ENCODE peak calls at places on chromosomes 1 and 21, in eight cellular contexts. F is naive thymus-derived CD4-positive, alpha-beta T cell; K is left ventricle myocardium inferior; S is pancreas; E is thoracic aorta; R is OCI-LY7; X is tibial artery; W is psoas muscle. T is an unnamed sample. For H3K4me1, the result is how much of the 10 kb centered on the place peaks cover.

GRCh38 chr1:109509176-109510134 is at the start of gene AMIGO1:
- DNase-seq in F (peak), E (no peak), R (peak), K (peak), S (peak), W (peak), X (no peak), T (peak)

GRCh38 chr1:17765444-17766411 is 10.6 kb downstream of the ACTL8 start:
- DNase-seq in S (peak), W (no peak), K (no peak), R (no peak), F (no peak), X (no peak), E (peak), T (no peak)

GRCh38 chr21:15557925-15558324 is 171.9 kb upstream of the USP25 start:
- DNase-seq in R (peak), X (no peak), F (no peak), E (no peak), W (no peak), S (no peak), K (no peak), T (no peak)

GRCh38 chr1:156146006-156146748 is 7.2 kb upstream of the SEMA4A start:
- DNase-seq in E (no peak), R (peak), K (peak), W (peak), X (peak), F (peak), S (peak), T (peak)

GRCh38 chr1:17861685-17862084 is 106.6 kb downstream of the ACTL8 start:
- DNase-seq in F (no peak), K (no peak), R (no peak), X (no peak), W (no peak), E (no peak), S (no peak), T (no peak)

GRCh38 chr1:187070076-187070475 is 241.3 kb downstream of the PLA2G4A start:
- DNase-seq in S (no peak), W (no peak), K (no peak), X (no peak), E (no peak), R (no peak), F (no peak), T (no peak)

GRCh38 chr1:114167226-114167625 is 13.6 kb upstream of the SYT6 start:
- DNase-seq in E (no peak), X (no peak), K (no peak), W (no peak), S (no peak), F (no peak), R (no peak), T (no peak)

GRCh38 chr1:226034482-226034881 is 28.0 kb upstream of the H3-3A start:
- DNase-seq in F (no peak), X (peak), R (no peak), S (peak), K (peak), W (peak), E (peak), T (peak)

GRCh38 chr21:42465008-42465878 is 30.8 kb downstream of the RSPH1 start:
- DNase-seq in W (no peak), X (peak), E (no peak), R (no peak), S (peak), F (no peak), K (no peak), T (no peak)

GRCh38 chr1:232428781-232429530 is 201.0 kb downstream of the SIPA1L2 start:
- DNase-seq in X (no peak), S (no peak), W (no peak), K (no peak), E (no peak), F (no peak), R (no peak), T (no peak)

GRCh38 chr1:227901906-227902640 is 45.7 kb downstream of the WNT9A start:
- DNase-seq in X (peak), E (no peak), R (no peak), W (peak), K (peak), S (no peak), F (no peak), T (peak)

GRCh38 chr1:19123837-19124236 is 86.2 kb downstream of the UBR4 start:
- DNase-seq in E (no peak), F (peak), X (no peak), S (no peak), K (no peak), R (no peak), W (no peak), T (no peak)

GRCh38 chr1:84669831-84670230 is 20.4 kb downstream of the SSX2IP start:
- DNase-seq in K (no peak), R (no peak), X (no peak), E (no peak), F (no peak), W (no peak), S (no peak), T (no peak)

GRCh38 chr1:53078333-53079101 is 16.5 kb downstream of the PODN start:
- DNase-seq in S (no peak), E (no peak), W (peak), K (peak), R (no peak), F (no peak), X (peak), T (peak)

GRCh38 chr21:42669069-42669468 is 15.6 kb downstream of the PDE9A start:
- DNase-seq in S (no peak), E (no peak), K (peak), X (no peak), W (no peak), R (no peak), F (no peak), T (no peak)

GRCh38 chr21:31988492-31989285 is 115.9 kb downstream of the HUNK start:
- DNase-seq in X (no peak), W (no peak), F (no peak), K (no peak), R (no peak), E (no peak), S (no peak), T (no peak)

GRCh38 chr21:44258056-44258725 is 3.5 kb downstream of the DNMT3L start:
- DNase-seq in S (no peak), X (no peak), K (no peak), F (no peak), W (peak), R (no peak), E (no peak), T (no peak)

GRCh38 chr1:184283999-184284398 is 102.8 kb upstream of the C1orf21 start:
- DNase-seq in K (peak), W (no peak), S (no peak), R (no peak), E (no peak), X (no peak), F (no peak), T (no peak)

GRCh38 chr1:228149341-228150020 is at the start of gene GJC2:
- DNase-seq in F (no peak), K (peak), W (peak), E (no peak), R (peak), S (no peak), X (peak), T (peak)

GRCh38 chr1:70057500-70057899 is 147.9 kb downstream of the LRRC40 start:
- DNase-seq in X (no peak), R (no peak), E (no peak), W (no peak), K (no peak), F (no peak), S (no peak), T (no peak)

GRCh38 chr1:57060451-57060850 is 94.6 kb upstream of the C8B start:
- DNase-seq in W (no peak), E (no peak), K (no peak), S (no peak), R (no peak), F (no peak), X (no peak), T (no peak)

GRCh38 chr1:201497935-201498509 is 8.9 kb downstream of the CSRP1 start:
- DNase-seq in F (no peak), E (no peak), R (no peak), K (no peak), S (no peak), X (no peak), W (no peak), T (no peak)
- H3K4me1 ChIP-seq in F (under half), E (half or more), R (under half), K (half or more), S (under half), X (under half), W (under half), T (half or more)

DNA sequence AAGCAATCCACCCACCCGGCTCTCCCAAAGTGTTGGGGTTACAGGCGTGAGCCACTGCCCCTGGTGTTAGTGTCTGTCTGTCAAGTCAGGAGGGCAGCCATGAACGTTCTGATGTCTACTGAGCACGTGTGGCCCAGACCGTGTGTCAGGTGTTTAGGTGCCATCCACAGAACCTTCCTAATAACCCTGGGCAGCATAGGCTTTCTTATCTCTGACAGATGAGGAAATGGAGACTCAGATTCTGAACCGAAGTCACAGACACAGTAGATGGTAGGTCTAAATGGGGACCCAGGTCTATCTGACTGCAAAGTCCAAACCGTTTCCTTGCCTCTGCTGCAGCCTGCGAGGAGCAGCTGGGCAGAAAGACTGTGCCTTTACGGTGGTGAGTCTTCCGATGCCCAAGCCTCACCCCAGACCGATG is 622 bp upstream of the IL6R start:
- DNase-seq in S (peak), X (peak), K (no peak), E (no peak), R (no peak), F (no peak), W (no peak), T (no peak)
- H3K4me1 ChIP-seq in S (under half), X (under half), K (half or more), E (under half), R (under half), F (half or more), W (under half), T (under half)

GRCh38 chr1:43980255-43981134 is 1.5 kb downstream of the B4GALT2 start:
- DNase-seq in R (no peak), W (no peak), E (no peak), F (no peak), S (peak), K (no peak), X (no peak), T (no peak)
- H3K4me1 ChIP-seq in R (under half), W (under half), E (under half), F (under half), S (under half), K (under half), X (under half), T (under half)

GRCh38 chr1:14517813-14518180 is 80.7 kb upstream of the KAZN start:
- DNase-seq in S (no peak), X (no peak), F (no peak), E (no peak), W (no peak), R (peak), K (no peak), T (no peak)

GRCh38 chr1:14519976-14520375 is 78.5 kb upstream of the KAZN start:
- DNase-seq in F (no peak), S (no peak), E (no peak), W (no peak), K (no peak), R (no peak), X (no peak), T (no peak)

GRCh38 chr1:14522331-14523241 is 75.9 kb upstream of the KAZN start:
- DNase-seq in R (no peak), F (no peak), S (no peak), K (peak), W (peak), X (no peak), E (no peak), T (no peak)

GRCh38 chr1:14521602-14522001 is 76.9 kb upstream of the KAZN start:
- DNase-seq in K (no peak), E (no peak), R (peak), X (no peak), W (no peak), S (no peak), F (no peak), T (no peak)

GRCh38 chr1:14520514-14521163 is 77.8 kb upstream of the KAZN start:
- DNase-seq in E (no peak), X (no peak), R (no peak), W (no peak), S (no peak), F (no peak), K (no peak), T (no peak)
- H3K4me1 ChIP-seq in E (under half), X (under half), R (under half), W (under half), S (under half), F (under half), K (under half), T (under half)

GRCh38 chr1:112406771-112407170 is 10.8 kb downstream of the CTTNBP2NL start:
- DNase-seq in R (no peak), K (no peak), F (no peak), W (no peak), S (no peak), E (no peak), X (no peak), T (no peak)
- H3K4me1 ChIP-seq in R (under half), K (half or more), F (under half), W (under half), S (under half), E (under half), X (under half), T (under half)

DNA sequence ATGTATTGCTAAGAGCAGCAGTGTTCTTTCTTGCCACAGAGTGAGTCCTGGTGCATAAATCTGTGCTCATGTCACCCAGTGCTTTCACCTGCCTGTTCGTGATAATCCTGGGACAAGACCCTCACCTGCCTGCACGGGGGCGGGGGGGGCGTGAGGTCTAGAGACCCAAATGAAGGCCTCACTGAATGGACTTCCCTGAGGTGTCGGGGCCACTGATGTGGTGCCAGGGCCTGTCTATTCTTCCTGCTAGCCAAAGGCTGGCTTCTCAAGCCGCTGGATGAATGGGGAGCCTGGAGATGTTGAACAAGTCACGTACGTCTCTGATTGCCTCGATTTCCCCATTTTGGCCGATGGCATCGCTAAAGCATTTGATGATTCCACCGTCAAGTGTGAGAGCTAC is 118.8 kb upstream of the IRF2BP2 start:
- DNase-seq in W (no peak), F (no peak), X (no peak), R (no peak), K (no peak), S (no peak), E (no peak), T (no peak)
- H3K4me1 ChIP-seq in W (under half), F (half or more), X (under half), R (half or more), K (half or more), S (under half), E (under half), T (half or more)

GRCh38 chr1:234955107-234955731 is 173.4 kb downstream of the TOMM20 start:
- DNase-seq in R (peak), S (no peak), K (peak), X (peak), E (no peak), F (no peak), W (peak), T (peak)
- H3K4me1 ChIP-seq in R (half or more), S (under half), K (under half), X (under half), E (under half), F (under half), W (under half), T (half or more)

DNA sequence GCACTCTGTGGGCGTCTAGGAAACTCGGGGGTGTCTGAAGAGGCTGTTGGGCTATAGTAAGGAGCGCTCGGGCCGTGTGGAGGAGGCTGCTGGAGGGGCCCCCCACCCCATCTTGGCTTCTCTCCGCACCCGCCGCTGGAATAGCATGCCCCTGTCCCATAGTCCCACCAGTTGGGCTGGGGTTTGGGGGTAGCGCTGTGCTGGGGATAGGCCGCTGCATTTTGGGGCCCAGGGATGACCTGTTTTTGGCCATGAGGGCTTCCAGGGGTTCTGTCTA is 511 bp downstream of the EFNA3 start:
- DNase-seq in F (no peak), R (no peak), X (no peak), W (no peak), S (no peak), K (no peak), E (no peak), T (no peak)
- H3K4me1 ChIP-seq in F (under half), R (half or more), X (under half), W (under half), S (under half), K (half or more), E (under half), T (half or more)

GRCh38 chr1:21916447-21917240 is 20.5 kb downstream of the HSPG2 start:
- DNase-seq in R (no peak), K (no peak), F (no peak), X (no peak), E (no peak), W (no peak), S (no peak), T (no peak)

GRCh38 chr1:21914468-21914867 is 22.6 kb downstream of the HSPG2 start:
- DNase-seq in F (no peak), E (no peak), R (no peak), S (no peak), W (no peak), X (no peak), K (no peak), T (no peak)

GRCh38 chr1:21913763-21914162 is 23.3 kb downstream of the HSPG2 start:
- DNase-seq in W (peak), S (no peak), X (no peak), F (no peak), K (no peak), R (no peak), E (no peak), T (no peak)

GRCh38 chr1:21913258-21913657 is 23.9 kb downstream of the HSPG2 start:
- DNase-seq in R (no peak), E (no peak), F (no peak), X (no peak), S (no peak), W (peak), K (no peak), T (no peak)

GRCh38 chr1:21914880-21915640 is 22.1 kb downstream of the HSPG2 start:
- DNase-seq in X (peak), E (no peak), F (no peak), W (no peak), K (peak), S (peak), R (no peak), T (peak)
- H3K4me1 ChIP-seq in X (under half), E (half or more), F (under half), W (half or more), K (half or more), S (under half), R (under half), T (half or more)

DNA sequence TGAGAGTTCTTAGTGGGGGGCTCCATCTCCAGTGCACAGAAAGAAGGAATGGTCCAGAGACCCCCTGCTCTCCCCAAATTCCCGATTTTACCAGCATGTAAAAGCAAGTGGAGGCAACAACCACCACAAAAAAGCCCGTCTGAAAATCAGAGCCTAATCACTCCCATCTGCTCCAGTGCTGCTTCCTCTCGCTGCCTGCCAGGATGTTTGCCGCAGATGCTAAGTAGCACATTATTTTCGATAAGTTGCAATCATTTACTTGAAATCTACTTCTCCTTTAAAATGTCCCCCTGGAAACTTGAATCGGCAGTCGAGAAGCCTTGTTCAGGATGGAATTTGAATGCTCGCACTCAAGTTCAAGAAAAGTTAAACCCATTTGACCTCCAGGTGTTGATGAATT is 221.1 kb downstream of the PBX1 start:
- DNase-seq in X (no peak), S (no peak), E (no peak), F (no peak), W (no peak), K (no peak), R (no peak), T (no peak)
- H3K4me1 ChIP-seq in X (under half), S (half or more), E (under half), F (under half), W (under half), K (half or more), R (under half), T (under half)